ENCODE peak calls at places on chromosomes 7 and 10, in five cellular contexts. One of them, this sample, is unnamed.

GRCh38 chr10:70649526-70649925 is 22.8 kb upstream of the ADAMTS14 start:
- DNase-seq in SK-N-SH: no peak
- DNase-seq in sigmoid colon: no peak
- DNase-seq in H1: no peak
- DNase-seq in ovary: no peak
- DNase-seq in this sample: no peak

GRCh38 chr7:135160098-135160857 is 10.2 kb downstream of the CYREN start:
- DNase-seq in SK-N-SH: no peak
- DNase-seq in sigmoid colon: no peak
- DNase-seq in H1: no peak
- DNase-seq in ovary: no peak
- DNase-seq in this sample: no peak

GRCh38 chr7:37448057-37448636 is 517 bp downstream of the ELMO1 start:
- DNase-seq in SK-N-SH: peak; percentile 86
- DNase-seq in sigmoid colon: peak; percentile 68
- DNase-seq in H1: no peak
- DNase-seq in ovary: peak; percentile 50
- DNase-seq in this sample: no peak

GRCh38 chr7:88401009-88401623 is 94.4 kb upstream of the STEAP4 start:
- DNase-seq in SK-N-SH: peak; percentile 39
- DNase-seq in sigmoid colon: no peak
- DNase-seq in H1: no peak
- DNase-seq in ovary: no peak
- DNase-seq in this sample: no peak

GRCh38 chr10:7545256-7545655 is 121.5 kb downstream of the ITIH5 start:
- DNase-seq in SK-N-SH: no peak
- DNase-seq in sigmoid colon: no peak
- DNase-seq in H1: no peak
- DNase-seq in ovary: no peak
- DNase-seq in this sample: no peak

GRCh38 chr10:29858352-29859267 is 200.8 kb downstream of the JCAD start:
- DNase-seq in SK-N-SH: peak; percentile 31
- DNase-seq in sigmoid colon: peak; percentile 91
- DNase-seq in H1: peak; percentile 54
- DNase-seq in ovary: peak; percentile 69
- DNase-seq in this sample: no peak

GRCh38 chr10:14571866-14572507 is 202.7 kb downstream of the FAM107B start:
- DNase-seq in SK-N-SH: no peak
- DNase-seq in sigmoid colon: no peak
- DNase-seq in H1: no peak
- DNase-seq in ovary: no peak
- DNase-seq in this sample: no peak

GRCh38 chr7:74495112-74495880 is 41.6 kb downstream of the GTF2IRD1 start:
- DNase-seq in SK-N-SH: peak; percentile 23
- DNase-seq in sigmoid colon: no peak
- DNase-seq in H1: no peak
- DNase-seq in ovary: no peak
- DNase-seq in this sample: no peak

GRCh38 chr7:22411977-22412693 is 55.2 kb upstream of the RAPGEF5 start:
- DNase-seq in SK-N-SH: no peak
- DNase-seq in sigmoid colon: no peak
- DNase-seq in H1: no peak
- DNase-seq in ovary: no peak
- DNase-seq in this sample: no peak

GRCh38 chr7:116271980-116272886 is 61.9 kb downstream of the TES start:
- DNase-seq in SK-N-SH: peak; percentile 7
- DNase-seq in sigmoid colon: peak; percentile 90
- DNase-seq in H1: no peak
- DNase-seq in ovary: peak; percentile 26
- DNase-seq in this sample: peak; percentile 20

GRCh38 chr10:62681211-62681940 is 123.1 kb upstream of the ADO start:
- DNase-seq in SK-N-SH: no peak
- DNase-seq in sigmoid colon: no peak
- DNase-seq in H1: peak; percentile 49
- DNase-seq in ovary: no peak
- DNase-seq in this sample: no peak

GRCh38 chr7:157415486-157415885 is 78.7 kb downstream of the DNAJB6 start:
- DNase-seq in SK-N-SH: no peak
- DNase-seq in sigmoid colon: no peak
- DNase-seq in H1: no peak
- DNase-seq in ovary: no peak
- DNase-seq in this sample: no peak

GRCh38 chr7:37083311-37084096 is 359.2 kb upstream of the AOAH start:
- DNase-seq in SK-N-SH: no peak
- DNase-seq in sigmoid colon: peak; percentile 87
- DNase-seq in H1: no peak
- DNase-seq in ovary: peak; percentile 18
- DNase-seq in this sample: no peak

GRCh38 chr10:953836-954235 is 22.3 kb upstream of the LARP4B start:
- DNase-seq in SK-N-SH: no peak
- DNase-seq in sigmoid colon: peak; percentile 29
- DNase-seq in H1: no peak
- DNase-seq in ovary: no peak
- DNase-seq in this sample: no peak

GRCh38 chr10:129078746-129079480 is 388.1 kb upstream of the MGMT start:
- DNase-seq in SK-N-SH: no peak
- DNase-seq in sigmoid colon: no peak
- DNase-seq in H1: peak; percentile 7
- DNase-seq in ovary: no peak
- DNase-seq in this sample: no peak

GRCh38 chr10:27258838-27259532 is 18.4 kb upstream of the ACBD5 start:
- DNase-seq in SK-N-SH: peak; percentile 71
- DNase-seq in sigmoid colon: no peak
- DNase-seq in H1: peak; percentile 75
- DNase-seq in ovary: no peak
- DNase-seq in this sample: no peak

GRCh38 chr10:57955076-57955475 is 312.6 kb downstream of the IPMK start:
- DNase-seq in SK-N-SH: no peak
- DNase-seq in sigmoid colon: no peak
- DNase-seq in H1: no peak
- DNase-seq in ovary: no peak
- DNase-seq in this sample: no peak

GRCh38 chr10:75395171-75395954 is 6.2 kb downstream of the ZNF503 start:
- DNase-seq in SK-N-SH: peak; percentile 57
- DNase-seq in sigmoid colon: no peak
- DNase-seq in H1: peak; percentile 90
- DNase-seq in ovary: peak; percentile 63
- DNase-seq in this sample: no peak

GRCh38 chr10:132849546-132850031 is 63.6 kb upstream of the NKX6-2 start:
- DNase-seq in SK-N-SH: no peak
- DNase-seq in sigmoid colon: peak; percentile 38
- DNase-seq in H1: no peak
- DNase-seq in ovary: no peak
- DNase-seq in this sample: peak; percentile 5

GRCh38 chr10:46992794-46993552 is 81.7 kb downstream of the PTPN20 start:
- DNase-seq in SK-N-SH: peak; percentile 52
- DNase-seq in sigmoid colon: peak; percentile 85
- DNase-seq in H1: peak; percentile 56
- DNase-seq in ovary: no peak
- DNase-seq in this sample: no peak

GRCh38 chr7:148941598-148942280 is 57.6 kb upstream of the EZH2 start:
- DNase-seq in SK-N-SH: peak; percentile 85
- DNase-seq in sigmoid colon: peak; percentile 74
- DNase-seq in H1: peak; percentile 68
- DNase-seq in ovary: peak; percentile 30
- DNase-seq in this sample: peak; percentile 26

GRCh38 chr7:7916064-7916463 is 52.5 kb upstream of the GLCCI1 start:
- DNase-seq in SK-N-SH: no peak
- DNase-seq in sigmoid colon: no peak
- DNase-seq in H1: no peak
- DNase-seq in ovary: no peak
- DNase-seq in this sample: no peak

GRCh38 chr10:60048146-60048545 is 141.8 kb upstream of the CCDC6 start:
- DNase-seq in SK-N-SH: peak; percentile 6
- DNase-seq in sigmoid colon: no peak
- DNase-seq in H1: no peak
- DNase-seq in ovary: no peak
- DNase-seq in this sample: no peak

GRCh38 chr10:77873558-77874380 is 52.8 kb downstream of the DLG5 start:
- DNase-seq in SK-N-SH: no peak
- DNase-seq in sigmoid colon: peak; percentile 91
- DNase-seq in H1: no peak
- DNase-seq in ovary: peak; percentile 64
- DNase-seq in this sample: no peak

DNA sequence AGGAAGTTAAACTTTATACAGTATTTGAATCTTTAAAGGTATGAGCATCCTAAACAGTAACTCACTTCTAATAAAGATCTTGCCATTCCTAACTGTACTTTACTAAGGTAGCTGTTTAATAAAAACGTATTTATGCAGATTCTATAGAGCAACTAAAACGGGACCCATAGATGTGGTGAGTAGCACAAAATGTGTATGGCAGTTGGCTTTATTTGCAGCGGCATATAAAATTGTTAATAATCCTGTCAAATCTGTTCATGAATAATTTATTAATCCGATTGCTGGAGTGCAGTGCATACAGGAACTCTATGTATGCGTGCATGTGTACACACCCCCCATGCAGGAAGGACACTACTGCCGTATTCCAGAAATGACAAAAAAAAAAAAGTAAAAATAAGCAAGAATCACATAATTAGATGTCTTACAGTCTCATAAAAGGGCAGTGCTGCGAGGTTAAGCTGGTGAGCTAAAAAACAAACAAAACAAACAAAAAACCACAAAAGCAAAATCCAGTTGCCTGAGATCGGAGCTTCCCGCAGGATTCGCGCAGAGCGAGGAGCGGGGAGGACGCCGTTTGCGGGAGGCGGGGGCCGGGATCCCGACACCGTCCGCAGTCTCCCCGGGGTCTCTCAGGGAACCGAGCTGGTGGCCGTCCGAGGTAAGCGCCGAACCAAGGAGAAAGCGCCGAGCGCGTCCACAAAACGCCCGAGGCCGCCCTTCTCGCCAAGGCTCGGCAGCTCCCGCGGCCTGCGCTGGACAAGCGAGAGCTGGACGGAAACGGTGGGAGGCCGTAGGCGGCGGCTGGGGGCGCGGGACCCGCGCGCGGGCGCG is 518 bp upstream of the COMMD3 start:
- DNase-seq in SK-N-SH: peak; percentile 24
- DNase-seq in sigmoid colon: no peak
- DNase-seq in H1: peak; percentile 77
- DNase-seq in ovary: no peak
- DNase-seq in this sample: no peak
- TF ChIP-seq EP300 in SK-N-SH: no peak
- TF ChIP-seq EP300 in sigmoid colon: no peak
- TF ChIP-seq EP300 in H1: no peak
- TF ChIP-seq EP300 in ovary: no peak
- TF ChIP-seq EP300 in this sample: no peak

GRCh38 chr7:30241767-30242166 is 42.6 kb upstream of the ZNRF2 start:
- DNase-seq in SK-N-SH: no peak
- DNase-seq in sigmoid colon: no peak
- DNase-seq in H1: no peak
- DNase-seq in ovary: no peak
- DNase-seq in this sample: no peak
- TF ChIP-seq CTCF in SK-N-SH: no peak
- TF ChIP-seq CTCF in sigmoid colon: no peak
- TF ChIP-seq CTCF in H1: no peak
- TF ChIP-seq CTCF in ovary: no peak
- TF ChIP-seq CTCF in this sample: no peak

GRCh38 chr7:141588912-141589311 is 37.7 kb downstream of the AGK start:
- DNase-seq in SK-N-SH: no peak
- DNase-seq in sigmoid colon: no peak
- DNase-seq in H1: no peak
- DNase-seq in ovary: no peak
- DNase-seq in this sample: no peak

GRCh38 chr7:141584935-141585334 is 33.7 kb downstream of the AGK start:
- DNase-seq in SK-N-SH: no peak
- DNase-seq in sigmoid colon: no peak
- DNase-seq in H1: no peak
- DNase-seq in ovary: no peak
- DNase-seq in this sample: no peak

GRCh38 chr7:141586878-141587277 is 35.7 kb downstream of the AGK start:
- DNase-seq in SK-N-SH: no peak
- DNase-seq in sigmoid colon: no peak
- DNase-seq in H1: no peak
- DNase-seq in ovary: no peak
- DNase-seq in this sample: no peak

GRCh38 chr7:141587304-141587703 is 36.1 kb downstream of the AGK start:
- DNase-seq in SK-N-SH: no peak
- DNase-seq in sigmoid colon: no peak
- DNase-seq in H1: no peak
- DNase-seq in ovary: no peak
- DNase-seq in this sample: no peak

DNA sequence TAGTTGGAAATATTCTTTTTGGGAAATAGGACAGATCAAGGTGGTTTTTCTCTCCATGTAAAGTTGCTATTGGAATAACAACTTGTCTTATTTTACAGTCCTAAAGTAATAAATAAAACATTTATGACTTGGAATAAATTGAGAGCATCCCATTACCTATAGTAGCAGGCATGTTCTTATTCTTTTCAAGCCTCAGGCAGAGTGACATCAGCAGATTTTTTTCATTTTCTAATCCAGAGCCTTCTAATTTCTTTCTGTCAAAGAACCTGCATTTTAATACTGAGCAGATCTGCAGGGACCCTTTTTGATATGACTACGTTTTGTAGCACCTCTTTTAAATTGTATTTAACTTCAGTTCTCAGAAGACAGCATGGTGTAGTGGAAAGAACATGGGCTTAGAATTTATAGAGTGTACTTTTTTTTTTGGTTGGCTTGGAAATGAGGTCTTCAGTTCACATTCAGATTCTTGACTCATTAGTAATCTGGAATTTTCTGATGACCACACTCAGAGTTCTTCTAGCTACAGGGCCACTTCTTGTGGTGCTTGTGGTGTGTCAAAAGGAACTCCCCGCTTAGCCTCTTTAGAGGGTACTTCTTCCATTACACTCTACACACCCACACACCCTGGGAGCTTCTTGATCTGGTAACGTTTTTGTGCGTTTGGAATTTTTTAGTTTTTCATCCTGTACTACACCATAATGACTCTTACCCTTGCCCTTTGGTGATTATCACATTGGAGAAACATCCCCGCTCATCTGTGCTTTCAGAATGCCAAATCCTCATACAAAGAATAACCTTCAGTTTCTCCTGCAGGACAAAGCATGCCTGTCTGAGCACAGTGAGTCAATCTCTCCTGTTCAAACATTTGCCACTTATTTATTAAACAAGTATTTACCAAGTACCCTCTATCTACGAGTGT is 34.6 kb downstream of the AGK start:
- DNase-seq in SK-N-SH: no peak
- DNase-seq in sigmoid colon: no peak
- DNase-seq in H1: no peak
- DNase-seq in ovary: no peak
- DNase-seq in this sample: no peak
- TF ChIP-seq EP300 in SK-N-SH: no peak
- TF ChIP-seq EP300 in sigmoid colon: no peak
- TF ChIP-seq EP300 in H1: no peak
- TF ChIP-seq EP300 in ovary: no peak
- TF ChIP-seq EP300 in this sample: no peak

DNA sequence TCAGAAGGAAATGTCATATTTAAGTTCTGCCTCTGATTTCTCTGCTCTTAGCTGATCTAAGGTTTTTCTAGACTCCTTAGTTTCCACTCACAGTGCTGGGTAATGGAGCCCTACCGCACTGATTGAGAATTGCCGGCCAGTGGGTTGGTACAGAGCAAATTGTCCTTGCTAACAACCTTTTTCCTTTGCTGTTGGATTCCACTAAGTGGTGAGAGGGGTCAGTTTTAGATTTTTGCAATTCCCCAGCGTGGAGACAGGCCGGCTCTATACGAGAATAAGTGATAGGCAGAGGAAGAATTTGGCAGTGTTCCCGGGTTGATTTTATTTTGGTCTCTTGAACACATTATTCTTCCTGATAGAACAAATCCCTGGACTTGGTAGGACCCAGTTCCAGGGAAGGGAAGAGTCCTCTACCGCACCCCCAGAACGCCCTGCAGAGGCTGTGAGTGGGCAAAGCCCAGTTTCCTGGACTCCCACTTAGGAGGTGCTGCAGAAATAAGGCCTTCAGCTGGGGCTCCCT is 2.9 kb upstream of the NRP1 start:
- DNase-seq in SK-N-SH: no peak
- DNase-seq in sigmoid colon: no peak
- DNase-seq in H1: no peak
- DNase-seq in ovary: peak; percentile 39
- DNase-seq in this sample: peak; percentile 47
- TF ChIP-seq CTCF in SK-N-SH: peak; percentile 20
- TF ChIP-seq CTCF in sigmoid colon: no peak
- TF ChIP-seq CTCF in H1: no peak
- TF ChIP-seq CTCF in ovary: no peak
- TF ChIP-seq CTCF in this sample: no peak

This sample was measured in tibial nerve.